ENCODE peak calls at places on chromosome 21, in ten cellular contexts. One of them, this sample, is unnamed.

GRCh38 chr21:14616303-14617039 is 70.4 kb upstream of the SAMSN1 start:
- DNase-seq in thyroid gland: no peak
- DNase-seq in fibroblast of lung: no peak
- DNase-seq in heart right ventricle: no peak
- DNase-seq in brain microvascular endothelial cell: no peak
- DNase-seq in OCI-LY7: no peak
- DNase-seq in astrocyte of the spinal cord: no peak
- DNase-seq in upper lobe of left lung: no peak
- DNase-seq in RWPE2: no peak
- DNase-seq in pancreas: no peak
- DNase-seq in this sample: no peak

GRCh38 chr21:14523234-14523633 is 22.9 kb downstream of the SAMSN1 start:
- DNase-seq in thyroid gland: no peak
- DNase-seq in fibroblast of lung: no peak
- DNase-seq in heart right ventricle: no peak
- DNase-seq in brain microvascular endothelial cell: no peak
- DNase-seq in OCI-LY7: no peak
- DNase-seq in astrocyte of the spinal cord: no peak
- DNase-seq in upper lobe of left lung: no peak
- DNase-seq in RWPE2: no peak
- DNase-seq in pancreas: no peak
- DNase-seq in this sample: no peak

GRCh38 chr21:37095821-37096220 is 22.8 kb downstream of the TTC3 start:
- DNase-seq in thyroid gland: no peak
- DNase-seq in fibroblast of lung: no peak
- DNase-seq in heart right ventricle: no peak
- DNase-seq in brain microvascular endothelial cell: no peak
- DNase-seq in OCI-LY7: no peak
- DNase-seq in astrocyte of the spinal cord: no peak
- DNase-seq in upper lobe of left lung: no peak
- DNase-seq in RWPE2: no peak
- DNase-seq in pancreas: no peak
- DNase-seq in this sample: no peak

GRCh38 chr21:36403713-36404112 is 18.5 kb downstream of the CHAF1B start:
- DNase-seq in thyroid gland: no peak
- DNase-seq in fibroblast of lung: no peak
- DNase-seq in heart right ventricle: no peak
- DNase-seq in brain microvascular endothelial cell: no peak
- DNase-seq in OCI-LY7: no peak
- DNase-seq in astrocyte of the spinal cord: no peak
- DNase-seq in upper lobe of left lung: no peak
- DNase-seq in RWPE2: no peak
- DNase-seq in pancreas: no peak
- DNase-seq in this sample: no peak

GRCh38 chr21:36135391-36136094 is 664 bp downstream of the CBR3 start:
- DNase-seq in thyroid gland: peak
- DNase-seq in fibroblast of lung: peak
- DNase-seq in heart right ventricle: peak
- DNase-seq in brain microvascular endothelial cell: peak
- DNase-seq in OCI-LY7: peak
- DNase-seq in astrocyte of the spinal cord: peak
- DNase-seq in upper lobe of left lung: peak
- DNase-seq in RWPE2: peak
- DNase-seq in pancreas: no peak
- DNase-seq in this sample: peak

GRCh38 chr21:37620401-37620800 is 253.8 kb downstream of the DYRK1A start:
- DNase-seq in thyroid gland: no peak
- DNase-seq in fibroblast of lung: no peak
- DNase-seq in heart right ventricle: no peak
- DNase-seq in brain microvascular endothelial cell: no peak
- DNase-seq in OCI-LY7: no peak
- DNase-seq in astrocyte of the spinal cord: no peak
- DNase-seq in upper lobe of left lung: no peak
- DNase-seq in RWPE2: no peak
- DNase-seq in pancreas: no peak
- DNase-seq in this sample: peak

GRCh38 chr21:34372321-34372720 is 3.0 kb upstream of the SMIM11 start:
- DNase-seq in thyroid gland: no peak
- DNase-seq in fibroblast of lung: no peak
- DNase-seq in heart right ventricle: no peak
- DNase-seq in brain microvascular endothelial cell: no peak
- DNase-seq in OCI-LY7: no peak
- DNase-seq in astrocyte of the spinal cord: no peak
- DNase-seq in upper lobe of left lung: no peak
- DNase-seq in RWPE2: no peak
- DNase-seq in pancreas: peak
- DNase-seq in this sample: no peak

GRCh38 chr21:45280178-45280821 is 7.4 kb downstream of the POFUT2 start:
- DNase-seq in thyroid gland: no peak
- DNase-seq in fibroblast of lung: no peak
- DNase-seq in heart right ventricle: no peak
- DNase-seq in brain microvascular endothelial cell: no peak
- DNase-seq in OCI-LY7: no peak
- DNase-seq in astrocyte of the spinal cord: no peak
- DNase-seq in upper lobe of left lung: peak
- DNase-seq in RWPE2: peak
- DNase-seq in pancreas: no peak
- DNase-seq in this sample: no peak

GRCh38 chr21:31316072-31316471 is 28.0 kb downstream of the TIAM1 start:
- DNase-seq in thyroid gland: no peak
- DNase-seq in fibroblast of lung: no peak
- DNase-seq in heart right ventricle: no peak
- DNase-seq in brain microvascular endothelial cell: no peak
- DNase-seq in OCI-LY7: no peak
- DNase-seq in astrocyte of the spinal cord: no peak
- DNase-seq in upper lobe of left lung: no peak
- DNase-seq in RWPE2: no peak
- DNase-seq in pancreas: no peak
- DNase-seq in this sample: no peak

GRCh38 chr21:15586752-15587436 is 142.9 kb upstream of the USP25 start:
- DNase-seq in thyroid gland: no peak
- DNase-seq in fibroblast of lung: no peak
- DNase-seq in heart right ventricle: no peak
- DNase-seq in brain microvascular endothelial cell: no peak
- DNase-seq in OCI-LY7: no peak
- DNase-seq in astrocyte of the spinal cord: no peak
- DNase-seq in upper lobe of left lung: no peak
- DNase-seq in RWPE2: no peak
- DNase-seq in pancreas: no peak
- DNase-seq in this sample: no peak

GRCh38 chr21:36079010-36079649 is 9.3 kb downstream of the CBR1 start:
- DNase-seq in thyroid gland: peak
- DNase-seq in fibroblast of lung: no peak
- DNase-seq in heart right ventricle: no peak
- DNase-seq in brain microvascular endothelial cell: peak
- DNase-seq in OCI-LY7: no peak
- DNase-seq in astrocyte of the spinal cord: no peak
- DNase-seq in upper lobe of left lung: peak
- DNase-seq in RWPE2: no peak
- DNase-seq in pancreas: no peak
- DNase-seq in this sample: no peak

GRCh38 chr21:39386194-39386593 is 37.3 kb upstream of the HMGN1 start:
- DNase-seq in thyroid gland: peak
- DNase-seq in fibroblast of lung: no peak
- DNase-seq in heart right ventricle: peak
- DNase-seq in brain microvascular endothelial cell: no peak
- DNase-seq in OCI-LY7: no peak
- DNase-seq in astrocyte of the spinal cord: peak
- DNase-seq in upper lobe of left lung: peak
- DNase-seq in RWPE2: no peak
- DNase-seq in pancreas: peak
- DNase-seq in this sample: peak
- H3K4me3 ChIP-seq in thyroid gland: peak
- H3K4me3 ChIP-seq in fibroblast of lung: peak
- H3K4me3 ChIP-seq in heart right ventricle: peak
- H3K4me3 ChIP-seq in brain microvascular endothelial cell: peak
- H3K4me3 ChIP-seq in OCI-LY7: no peak
- H3K4me3 ChIP-seq in astrocyte of the spinal cord: peak
- H3K4me3 ChIP-seq in upper lobe of left lung: no peak
- H3K4me3 ChIP-seq in RWPE2: no peak
- H3K4me3 ChIP-seq in pancreas: peak
- H3K4me3 ChIP-seq in this sample: peak

DNA sequence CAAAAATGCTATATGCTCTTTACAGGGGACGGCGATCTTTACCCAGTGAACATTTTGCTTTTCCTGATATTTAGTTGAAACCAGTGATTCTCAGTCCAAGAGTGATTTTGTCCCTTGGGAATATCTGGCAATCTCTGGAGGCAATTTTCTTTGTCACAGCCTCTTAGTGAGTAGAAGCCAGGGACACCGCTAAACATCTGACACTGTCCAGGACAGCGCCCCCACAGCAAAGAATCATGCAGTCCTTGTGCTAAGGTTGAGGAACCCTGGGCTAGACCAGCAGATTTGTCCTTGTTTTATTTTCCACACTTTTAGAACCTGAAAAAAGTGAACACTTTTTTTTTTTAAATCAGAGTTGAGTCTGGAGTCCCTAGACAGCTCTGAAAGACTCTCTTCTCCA is 13.1 kb downstream of the EVA1C start:
- DNase-seq in thyroid gland: no peak
- DNase-seq in fibroblast of lung: no peak
- DNase-seq in heart right ventricle: no peak
- DNase-seq in brain microvascular endothelial cell: no peak
- DNase-seq in OCI-LY7: no peak
- DNase-seq in astrocyte of the spinal cord: no peak
- DNase-seq in upper lobe of left lung: no peak
- DNase-seq in RWPE2: no peak
- DNase-seq in pancreas: no peak
- DNase-seq in this sample: no peak
- TF ChIP-seq CTCF in thyroid gland: no peak
- TF ChIP-seq CTCF in fibroblast of lung: no peak
- TF ChIP-seq CTCF in heart right ventricle: no peak
- TF ChIP-seq CTCF in brain microvascular endothelial cell: no peak
- TF ChIP-seq CTCF in OCI-LY7: peak
- TF ChIP-seq CTCF in astrocyte of the spinal cord: no peak
- TF ChIP-seq CTCF in upper lobe of left lung: no peak
- TF ChIP-seq CTCF in RWPE2: no peak
- TF ChIP-seq CTCF in pancreas: no peak
- TF ChIP-seq CTCF in this sample: no peak

GRCh38 chr21:46572850-46573249 is 32.0 kb downstream of the S100B start:
- DNase-seq in thyroid gland: no peak
- DNase-seq in fibroblast of lung: no peak
- DNase-seq in heart right ventricle: no peak
- DNase-seq in brain microvascular endothelial cell: no peak
- DNase-seq in OCI-LY7: peak
- DNase-seq in astrocyte of the spinal cord: no peak
- DNase-seq in upper lobe of left lung: no peak
- DNase-seq in RWPE2: no peak
- DNase-seq in pancreas: no peak
- DNase-seq in this sample: no peak
- H3K4me3 ChIP-seq in thyroid gland: no peak
- H3K4me3 ChIP-seq in fibroblast of lung: no peak
- H3K4me3 ChIP-seq in heart right ventricle: no peak
- H3K4me3 ChIP-seq in brain microvascular endothelial cell: no peak
- H3K4me3 ChIP-seq in OCI-LY7: no peak
- H3K4me3 ChIP-seq in astrocyte of the spinal cord: no peak
- H3K4me3 ChIP-seq in upper lobe of left lung: no peak
- H3K4me3 ChIP-seq in RWPE2: no peak
- H3K4me3 ChIP-seq in pancreas: no peak
- H3K4me3 ChIP-seq in this sample: no peak

GRCh38 chr21:41458121-41458520 is 32.1 kb downstream of the MX1 start:
- DNase-seq in thyroid gland: no peak
- DNase-seq in fibroblast of lung: no peak
- DNase-seq in heart right ventricle: no peak
- DNase-seq in brain microvascular endothelial cell: no peak
- DNase-seq in OCI-LY7: no peak
- DNase-seq in astrocyte of the spinal cord: no peak
- DNase-seq in upper lobe of left lung: no peak
- DNase-seq in RWPE2: no peak
- DNase-seq in pancreas: no peak
- DNase-seq in this sample: no peak
- TF ChIP-seq CTCF in thyroid gland: no peak
- TF ChIP-seq CTCF in fibroblast of lung: no peak
- TF ChIP-seq CTCF in heart right ventricle: no peak
- TF ChIP-seq CTCF in brain microvascular endothelial cell: no peak
- TF ChIP-seq CTCF in OCI-LY7: no peak
- TF ChIP-seq CTCF in astrocyte of the spinal cord: no peak
- TF ChIP-seq CTCF in upper lobe of left lung: no peak
- TF ChIP-seq CTCF in RWPE2: no peak
- TF ChIP-seq CTCF in pancreas: no peak
- TF ChIP-seq CTCF in this sample: no peak

This sample was measured in fibroblast of the aortic adventitia.